ENCODE peak calls at places on chromosomes 2 and 18, in seven cellular contexts. One of them, this sample, is unnamed.

GRCh38 chr2:6082619-6083018 is 390.4 kb downstream of the SOX11 start:
- DNase-seq in Panc1: no peak
- DNase-seq in A549: no peak
- DNase-seq in adipocyte: no peak
- DNase-seq in HAP-1: no peak
- DNase-seq in psoas muscle: no peak
- DNase-seq in heart left ventricle: no peak
- DNase-seq in this sample: no peak

GRCh38 chr18:71831039-71831438 is 713.1 kb downstream of the CBLN2 start:
- DNase-seq in Panc1: no peak
- DNase-seq in A549: no peak
- DNase-seq in adipocyte: no peak
- DNase-seq in HAP-1: no peak
- DNase-seq in psoas muscle: no peak
- DNase-seq in heart left ventricle: no peak
- DNase-seq in this sample: no peak

GRCh38 chr2:152542995-152543481 is 174.2 kb downstream of the PRPF40A start:
- DNase-seq in Panc1: peak; percentile 85
- DNase-seq in A549: peak; percentile 69
- DNase-seq in adipocyte: peak; percentile 84
- DNase-seq in HAP-1: no peak
- DNase-seq in psoas muscle: no peak
- DNase-seq in heart left ventricle: no peak
- DNase-seq in this sample: peak; percentile 48

GRCh38 chr18:28422577-28422976 is 245.6 kb upstream of the CDH2 start:
- DNase-seq in Panc1: no peak
- DNase-seq in A549: no peak
- DNase-seq in adipocyte: no peak
- DNase-seq in HAP-1: no peak
- DNase-seq in psoas muscle: no peak
- DNase-seq in heart left ventricle: no peak
- DNase-seq in this sample: no peak

GRCh38 chr2:161681043-161681442 is 56.8 kb downstream of the SLC4A10 start:
- DNase-seq in Panc1: peak; percentile 13
- DNase-seq in A549: no peak
- DNase-seq in adipocyte: no peak
- DNase-seq in HAP-1: no peak
- DNase-seq in psoas muscle: no peak
- DNase-seq in heart left ventricle: no peak
- DNase-seq in this sample: no peak

GRCh38 chr2:20538308-20539132 is 91.6 kb downstream of the RHOB start:
- DNase-seq in Panc1: no peak
- DNase-seq in A549: no peak
- DNase-seq in adipocyte: no peak
- DNase-seq in HAP-1: no peak
- DNase-seq in psoas muscle: peak; percentile 59
- DNase-seq in heart left ventricle: no peak
- DNase-seq in this sample: no peak

GRCh38 chr2:102050854-102051391 is 59.2 kb downstream of the IL1R2 start:
- DNase-seq in Panc1: no peak
- DNase-seq in A549: no peak
- DNase-seq in adipocyte: peak; percentile 55
- DNase-seq in HAP-1: no peak
- DNase-seq in psoas muscle: peak; percentile 82
- DNase-seq in heart left ventricle: peak; percentile 90
- DNase-seq in this sample: no peak

GRCh38 chr2:9552491-9553178 is 3.0 kb downstream of the ADAM17 start:
- DNase-seq in Panc1: no peak
- DNase-seq in A549: peak; percentile 78
- DNase-seq in adipocyte: peak; percentile 94
- DNase-seq in HAP-1: no peak
- DNase-seq in psoas muscle: no peak
- DNase-seq in heart left ventricle: no peak
- DNase-seq in this sample: no peak

GRCh38 chr2:218280260-218280870 is 10.0 kb downstream of the PNKD start:
- DNase-seq in Panc1: no peak
- DNase-seq in A549: no peak
- DNase-seq in adipocyte: no peak
- DNase-seq in HAP-1: no peak
- DNase-seq in psoas muscle: no peak
- DNase-seq in heart left ventricle: no peak
- DNase-seq in this sample: no peak

GRCh38 chr2:70442301-70443077 is 111.1 kb downstream of the TGFA start:
- DNase-seq in Panc1: no peak
- DNase-seq in A549: no peak
- DNase-seq in adipocyte: no peak
- DNase-seq in HAP-1: no peak
- DNase-seq in psoas muscle: no peak
- DNase-seq in heart left ventricle: no peak
- DNase-seq in this sample: no peak

GRCh38 chr2:128714861-128715312 is 396.2 kb upstream of the HS6ST1 start:
- DNase-seq in Panc1: no peak
- DNase-seq in A549: no peak
- DNase-seq in adipocyte: no peak
- DNase-seq in HAP-1: no peak
- DNase-seq in psoas muscle: no peak
- DNase-seq in heart left ventricle: no peak
- DNase-seq in this sample: no peak

GRCh38 chr18:34493099-34493544 is 217.0 kb upstream of the DTNA start:
- DNase-seq in Panc1: no peak
- DNase-seq in A549: peak; percentile 23
- DNase-seq in adipocyte: peak; percentile 64
- DNase-seq in HAP-1: peak; percentile 13
- DNase-seq in psoas muscle: peak; percentile 75
- DNase-seq in heart left ventricle: peak; percentile 83
- DNase-seq in this sample: peak; percentile 48

GRCh38 chr18:78482378-78482777 is 497.2 kb upstream of the SALL3 start:
- DNase-seq in Panc1: no peak
- DNase-seq in A549: no peak
- DNase-seq in adipocyte: no peak
- DNase-seq in HAP-1: no peak
- DNase-seq in psoas muscle: no peak
- DNase-seq in heart left ventricle: no peak
- DNase-seq in this sample: no peak

GRCh38 chr18:61893304-61893970 is 630 bp upstream of the RNF152 start:
- DNase-seq in Panc1: no peak
- DNase-seq in A549: no peak
- DNase-seq in adipocyte: peak; percentile 75
- DNase-seq in HAP-1: peak; percentile 78
- DNase-seq in psoas muscle: peak; percentile 56
- DNase-seq in heart left ventricle: peak; percentile 66
- DNase-seq in this sample: peak; percentile 65

GRCh38 chr2:120885311-120885710 is 149.6 kb downstream of the GLI2 start:
- DNase-seq in Panc1: no peak
- DNase-seq in A549: no peak
- DNase-seq in adipocyte: no peak
- DNase-seq in HAP-1: no peak
- DNase-seq in psoas muscle: no peak
- DNase-seq in heart left ventricle: no peak
- DNase-seq in this sample: no peak

GRCh38 chr2:47490406-47490805 is 87.5 kb downstream of the MSH2 start:
- DNase-seq in Panc1: no peak
- DNase-seq in A549: no peak
- DNase-seq in adipocyte: no peak
- DNase-seq in HAP-1: no peak
- DNase-seq in psoas muscle: no peak
- DNase-seq in heart left ventricle: no peak
- DNase-seq in this sample: no peak

GRCh38 chr2:9149388-9149660 is 57.3 kb upstream of the ASAP2 start:
- DNase-seq in Panc1: no peak
- DNase-seq in A549: no peak
- DNase-seq in adipocyte: no peak
- DNase-seq in HAP-1: no peak
- DNase-seq in psoas muscle: no peak
- DNase-seq in heart left ventricle: no peak
- DNase-seq in this sample: no peak

GRCh38 chr18:2847341-2848144 is 737 bp downstream of the EMILIN2 start:
- DNase-seq in Panc1: no peak
- DNase-seq in A549: no peak
- DNase-seq in adipocyte: peak; percentile 48
- DNase-seq in HAP-1: peak; percentile 20
- DNase-seq in psoas muscle: peak; percentile 50
- DNase-seq in heart left ventricle: peak; percentile 42
- DNase-seq in this sample: peak; percentile 38

GRCh38 chr2:19767876-19768275 is 133.9 kb downstream of the TTC32 start:
- DNase-seq in Panc1: no peak
- DNase-seq in A549: no peak
- DNase-seq in adipocyte: peak; percentile 57
- DNase-seq in HAP-1: no peak
- DNase-seq in psoas muscle: no peak
- DNase-seq in heart left ventricle: no peak
- DNase-seq in this sample: no peak

GRCh38 chr2:143397886-143398614 is 268.8 kb downstream of the ARHGAP15 start:
- DNase-seq in Panc1: no peak
- DNase-seq in A549: no peak
- DNase-seq in adipocyte: peak; percentile 75
- DNase-seq in HAP-1: no peak
- DNase-seq in psoas muscle: no peak
- DNase-seq in heart left ventricle: no peak
- DNase-seq in this sample: no peak

GRCh38 chr2:47422560-47422959 is 19.6 kb downstream of the MSH2 start:
- DNase-seq in Panc1: no peak
- DNase-seq in A549: peak; percentile 23
- DNase-seq in adipocyte: peak; percentile 6
- DNase-seq in HAP-1: no peak
- DNase-seq in psoas muscle: no peak
- DNase-seq in heart left ventricle: no peak
- DNase-seq in this sample: no peak

GRCh38 chr2:240584486-240585031 is 2.0 kb upstream of the CAPN10 start:
- DNase-seq in Panc1: no peak
- DNase-seq in A549: no peak
- DNase-seq in adipocyte: no peak
- DNase-seq in HAP-1: peak; percentile 56
- DNase-seq in psoas muscle: peak; percentile 19
- DNase-seq in heart left ventricle: no peak
- DNase-seq in this sample: no peak
- H3K4me1 ChIP-seq in Panc1: peaks cover 40% of the 10 kb centered on the region
- H3K4me1 ChIP-seq in A549: peaks cover 36% of the 10 kb centered on the region
- H3K4me1 ChIP-seq in adipocyte: peaks cover 41% of the 10 kb centered on the region
- H3K4me1 ChIP-seq in HAP-1: peaks cover 26% of the 10 kb centered on the region
- H3K4me1 ChIP-seq in psoas muscle: peaks cover 37% of the 10 kb centered on the region
- H3K4me1 ChIP-seq in heart left ventricle: peaks cover 61% of the 10 kb centered on the region
- H3K4me1 ChIP-seq in this sample: peaks cover 21% of the 10 kb centered on the region

DNA sequence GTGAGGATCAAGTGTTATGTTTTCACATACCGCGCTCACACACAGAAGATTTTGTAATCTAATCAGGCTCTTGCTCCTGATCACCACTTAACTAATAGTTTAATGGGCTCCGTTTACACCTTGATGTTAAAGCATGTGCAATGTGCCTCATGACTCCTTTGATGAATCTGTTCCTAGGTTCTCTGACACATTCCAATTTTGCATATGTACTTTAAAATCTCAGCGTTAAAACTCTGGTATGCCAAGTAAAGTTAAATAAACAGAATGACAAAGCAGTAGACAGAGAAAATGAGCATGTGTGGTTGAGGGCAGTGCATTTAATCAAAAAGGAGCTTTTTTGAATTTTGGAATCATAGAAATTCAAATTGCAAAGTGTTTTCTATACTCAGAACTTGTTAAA is 96.4 kb downstream of the TCF4 start:
- DNase-seq in Panc1: no peak
- DNase-seq in A549: no peak
- DNase-seq in adipocyte: no peak
- DNase-seq in HAP-1: no peak
- DNase-seq in psoas muscle: no peak
- DNase-seq in heart left ventricle: no peak
- DNase-seq in this sample: no peak
- H3K4me1 ChIP-seq in Panc1: no peaks in the 10 kb centered on the region
- H3K4me1 ChIP-seq in A549: no peaks in the 10 kb centered on the region
- H3K4me1 ChIP-seq in adipocyte: peaks cover 5% of the 10 kb centered on the region
- H3K4me1 ChIP-seq in HAP-1: peaks cover 24% of the 10 kb centered on the region
- H3K4me1 ChIP-seq in psoas muscle: peaks cover 49% of the 10 kb centered on the region
- H3K4me1 ChIP-seq in heart left ventricle: peaks cover 16% of the 10 kb centered on the region
- H3K4me1 ChIP-seq in this sample: peaks cover 13% of the 10 kb centered on the region

GRCh38 chr2:186459009-186459408 is 27.1 kb upstream of the ZC3H15 start:
- DNase-seq in Panc1: no peak
- DNase-seq in A549: peak; percentile 47
- DNase-seq in adipocyte: peak; percentile 63
- DNase-seq in HAP-1: no peak
- DNase-seq in psoas muscle: no peak
- DNase-seq in heart left ventricle: no peak
- DNase-seq in this sample: no peak

GRCh38 chr2:186455613-186456012 is 30.4 kb upstream of the ZC3H15 start:
- DNase-seq in Panc1: no peak
- DNase-seq in A549: no peak
- DNase-seq in adipocyte: no peak
- DNase-seq in HAP-1: no peak
- DNase-seq in psoas muscle: no peak
- DNase-seq in heart left ventricle: no peak
- DNase-seq in this sample: no peak

GRCh38 chr2:186456941-186457340 is 29.1 kb upstream of the ZC3H15 start:
- DNase-seq in Panc1: no peak
- DNase-seq in A549: no peak
- DNase-seq in adipocyte: peak; percentile 77
- DNase-seq in HAP-1: no peak
- DNase-seq in psoas muscle: no peak
- DNase-seq in heart left ventricle: no peak
- DNase-seq in this sample: no peak

GRCh38 chr2:186460465-186460864 is 25.6 kb upstream of the ZC3H15 start:
- DNase-seq in Panc1: no peak
- DNase-seq in A549: peak; percentile 26
- DNase-seq in adipocyte: peak; percentile 46
- DNase-seq in HAP-1: no peak
- DNase-seq in psoas muscle: no peak
- DNase-seq in heart left ventricle: no peak
- DNase-seq in this sample: no peak

GRCh38 chr2:186457908-186458307 is 28.2 kb upstream of the ZC3H15 start:
- DNase-seq in Panc1: no peak
- DNase-seq in A549: no peak
- DNase-seq in adipocyte: no peak
- DNase-seq in HAP-1: no peak
- DNase-seq in psoas muscle: no peak
- DNase-seq in heart left ventricle: no peak
- DNase-seq in this sample: no peak
- H3K4me1 ChIP-seq in Panc1: no peaks in the 10 kb centered on the region
- H3K4me1 ChIP-seq in A549: no peaks in the 10 kb centered on the region
- H3K4me1 ChIP-seq in adipocyte: peaks cover 16% of the 10 kb centered on the region
- H3K4me1 ChIP-seq in HAP-1: no peaks in the 10 kb centered on the region
- H3K4me1 ChIP-seq in psoas muscle: no peaks in the 10 kb centered on the region
- H3K4me1 ChIP-seq in heart left ventricle: no peaks in the 10 kb centered on the region
- H3K4me1 ChIP-seq in this sample: no peaks in the 10 kb centered on the region

DNA sequence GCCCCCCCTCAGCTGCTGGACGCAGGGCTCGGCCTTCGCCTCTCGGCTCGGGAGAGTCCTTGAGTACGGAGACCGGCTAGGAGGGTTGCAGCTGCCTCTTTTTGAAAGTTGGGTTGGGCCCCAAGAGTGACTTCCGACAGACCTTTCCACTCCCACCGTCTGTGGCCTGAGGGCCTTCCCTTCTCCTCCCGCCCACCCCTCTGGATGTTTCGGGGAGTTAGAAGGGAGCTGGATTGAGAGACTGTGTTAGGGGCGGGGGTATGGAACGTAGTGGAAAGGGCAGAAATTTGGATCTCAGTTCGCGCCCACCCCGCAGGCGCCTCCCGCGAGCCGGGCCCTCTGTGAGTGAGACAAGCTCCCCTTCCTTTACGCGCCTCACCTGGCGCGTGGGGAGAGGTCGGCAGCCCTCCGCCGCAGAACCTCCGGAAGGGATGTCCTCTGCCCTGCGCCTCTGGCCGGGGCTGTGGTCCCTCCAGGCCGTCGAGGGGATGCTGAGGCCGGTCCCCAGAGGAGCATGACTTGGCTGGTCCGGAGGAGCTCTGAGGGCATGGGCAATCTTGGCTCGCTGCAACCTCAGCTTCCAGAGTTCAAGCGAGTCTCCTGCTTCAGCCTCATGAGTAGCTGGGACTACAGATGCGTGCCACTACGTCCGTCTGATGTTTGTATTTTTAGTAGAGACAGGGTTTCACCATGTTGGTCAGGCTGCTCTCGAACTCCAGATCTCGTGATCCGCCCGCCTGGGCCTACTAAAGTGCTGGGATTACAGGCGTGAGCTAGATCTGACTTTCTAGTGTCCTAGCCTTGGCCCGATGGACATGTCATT is 15.9 kb downstream of the C2orf74 start:
- DNase-seq in Panc1: no peak
- DNase-seq in A549: peak; percentile 27
- DNase-seq in adipocyte: no peak
- DNase-seq in HAP-1: peak; percentile 49
- DNase-seq in psoas muscle: peak; percentile 24
- DNase-seq in heart left ventricle: no peak
- DNase-seq in this sample: no peak
- H3K4me1 ChIP-seq in Panc1: peaks cover 31% of the 10 kb centered on the region
- H3K4me1 ChIP-seq in A549: peaks cover 34% of the 10 kb centered on the region
- H3K4me1 ChIP-seq in adipocyte: peaks cover 53% of the 10 kb centered on the region
- H3K4me1 ChIP-seq in HAP-1: peaks cover 26% of the 10 kb centered on the region
- H3K4me1 ChIP-seq in psoas muscle: peaks cover 27% of the 10 kb centered on the region
- H3K4me1 ChIP-seq in heart left ventricle: peaks cover 62% of the 10 kb centered on the region
- H3K4me1 ChIP-seq in this sample: peaks cover 9% of the 10 kb centered on the region

This sample was measured in neuronal stem cell.